ENCODE peak calls at places on chromosomes 2 and 18, in five cellular contexts. L is Jurkat, Clone E6-1; C is right lobe of liver; K is skeletal muscle cell; I is fibroblast of pulmonary artery. F is an unnamed sample.

GRCh38 chr2:240786871-240787311 is 33.1 kb downstream of the KIF1A start:
- DNase-seq in L (no peak), C (no peak), K (no peak), I (no peak), F (no peak)

GRCh38 chr2:165305391-165306096 is 66.3 kb downstream of the SCN2A start:
- DNase-seq in K (no peak), I (peak), C (no peak), L (no peak), F (no peak)

GRCh38 chr2:131030478-131030971 is 62.7 kb downstream of the FAM168B start:
- DNase-seq in K (no peak), C (no peak), L (no peak), I (no peak), F (no peak)

GRCh38 chr18:23743733-23744333 is 54.6 kb downstream of the LAMA3 start:
- DNase-seq in K (no peak), C (no peak), L (no peak), I (no peak), F (no peak)

GRCh38 chr2:105934467-105934866 is 189.8 kb downstream of the NCK2 start:
- DNase-seq in L (peak), C (no peak), I (no peak), K (no peak), F (no peak)

GRCh38 chr2:208083807-208084206 is 40.5 kb downstream of the CRYGD start:
- DNase-seq in K (no peak), I (no peak), C (no peak), L (no peak), F (no peak)

GRCh38 chr18:67525328-67526110 is 9.0 kb upstream of the DSEL start:
- DNase-seq in C (peak), L (no peak), I (peak), K (peak), F (peak)

GRCh38 chr18:62505669-62506494 is 16.9 kb upstream of the ZCCHC2 start:
- DNase-seq in I (peak), K (no peak), L (no peak), C (no peak), F (no peak)

GRCh38 chr18:3245853-3246635 is 1.6 kb upstream of the MYL12A start:
- DNase-seq in C (peak), L (peak), I (peak), K (peak), F (no peak)

GRCh38 chr18:45168883-45169585 is 446.2 kb upstream of the SLC14A2 start:
- DNase-seq in L (no peak), K (peak), C (no peak), I (peak), F (no peak)

GRCh38 chr2:20637147-20637546 is 13.8 kb downstream of the HS1BP3 start:
- DNase-seq in L (no peak), K (no peak), C (no peak), I (no peak), F (no peak)

GRCh38 chr2:69926849-69927515 is 12.1 kb downstream of the MXD1 start:
- DNase-seq in C (no peak), L (no peak), K (peak), I (peak), F (no peak)

DNA sequence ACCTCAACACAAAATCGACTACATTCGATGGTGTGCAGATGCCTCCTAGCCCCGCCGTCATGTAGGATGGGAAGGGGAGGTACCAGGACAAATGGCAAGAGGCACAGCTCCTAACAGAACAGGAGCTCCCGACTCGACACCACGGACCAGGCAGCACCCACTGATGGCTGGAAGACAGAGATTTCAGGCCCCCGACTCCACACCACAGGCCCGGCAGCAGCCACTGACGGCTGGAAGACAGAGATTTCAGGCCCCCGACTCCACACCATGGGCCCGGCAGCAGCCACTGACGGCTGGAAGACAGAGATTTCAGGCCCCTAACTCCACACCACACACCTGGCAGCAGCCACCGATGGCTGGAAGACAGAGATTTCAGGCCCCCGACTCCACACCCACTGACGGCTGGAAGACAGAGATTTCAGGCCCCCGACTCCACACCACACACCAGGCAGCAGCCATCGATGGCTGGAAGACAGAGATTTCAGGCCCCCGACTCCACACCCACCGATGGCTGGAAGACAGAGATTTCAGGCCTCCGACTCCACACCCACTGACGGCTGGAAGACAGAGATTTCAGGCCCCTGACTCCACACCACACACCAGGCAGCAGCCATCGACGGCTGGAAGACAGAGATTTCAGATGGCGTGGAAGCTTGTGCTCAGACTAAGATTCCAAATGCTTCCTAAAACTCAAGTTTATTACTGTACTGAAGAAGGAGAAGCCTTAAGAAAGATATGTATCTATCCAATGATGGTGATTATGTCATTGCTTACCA is 135.5 kb downstream of the EIPR1 start:
- DNase-seq in L (no peak), K (no peak), C (no peak), I (no peak), F (no peak)
- H3K4me3 ChIP-seq in L (no peak), K (no peak), C (no peak), I (no peak), F (no peak)

DNA sequence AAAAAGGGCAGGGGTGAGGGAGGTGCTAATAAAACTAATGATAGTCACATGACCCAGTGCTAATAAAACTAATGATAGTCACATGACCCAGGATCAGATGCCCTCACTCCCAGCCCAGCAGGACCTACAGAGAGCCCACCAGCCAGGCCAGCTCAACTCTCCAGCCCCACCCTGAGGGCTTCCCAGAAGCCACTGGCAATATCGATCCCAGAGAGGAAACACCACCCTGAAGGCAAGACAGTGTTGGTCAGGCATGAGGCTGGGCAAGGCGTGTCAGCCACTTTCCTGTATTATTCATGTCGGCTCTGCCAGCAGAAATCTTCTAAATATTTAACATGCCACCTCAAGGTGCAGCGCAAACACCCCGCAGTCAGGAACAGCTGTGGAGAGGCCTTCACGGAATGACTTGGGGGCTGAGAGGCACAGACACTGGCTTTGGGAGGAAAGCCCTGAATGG is 1.5 kb downstream of the REEP1 start:
- DNase-seq in L (no peak), C (peak), K (no peak), I (no peak), F (no peak)
- H3K4me3 ChIP-seq in L (no peak), C (no peak), K (no peak), I (no peak), F (no peak)

GRCh38 chr2:10028407-10028987 is 14.9 kb upstream of the KLF11 start:
- DNase-seq in I (no peak), L (no peak), K (no peak), C (no peak), F (no peak)

GRCh38 chr2:10028988-10029874 is 14.1 kb upstream of the KLF11 start:
- DNase-seq in L (no peak), C (peak), K (no peak), I (no peak), F (no peak)

GRCh38 chr2:10030311-10030736 is 13.0 kb upstream of the KLF11 start:
- DNase-seq in C (no peak), L (no peak), K (no peak), I (no peak), F (no peak)

GRCh38 chr2:10027931-10028330 is 15.4 kb upstream of the KLF11 start:
- DNase-seq in K (no peak), L (no peak), C (no peak), I (no peak), F (no peak)

DNA sequence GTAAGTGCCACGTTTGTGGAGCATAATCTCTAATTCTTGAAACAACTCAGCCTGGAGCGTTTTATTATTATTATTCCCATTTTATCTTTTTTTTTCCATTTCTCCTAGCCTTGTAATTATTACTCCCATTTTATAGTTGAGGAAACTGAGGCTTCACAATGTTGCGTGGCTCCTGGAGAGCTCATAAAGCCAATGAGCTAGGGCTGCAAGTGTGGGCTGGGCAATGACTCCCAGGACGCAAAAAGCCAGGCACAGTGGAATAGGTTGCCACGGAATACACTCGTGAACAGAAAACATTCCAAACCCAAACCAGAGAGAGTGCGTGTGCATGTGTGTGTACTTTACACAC is 13.5 kb upstream of the KLF11 start:
- DNase-seq in L (no peak), C (no peak), K (no peak), I (no peak), F (no peak)
- H3K4me3 ChIP-seq in L (no peak), C (no peak), K (no peak), I (no peak), F (no peak)

GRCh38 chr2:231666171-231667095 is 41.9 kb upstream of the PTMA start:
- DNase-seq in K (peak), L (no peak), C (peak), I (peak), F (no peak)

GRCh38 chr2:231667096-231667427 is 41.3 kb upstream of the PTMA start:
- DNase-seq in K (no peak), C (no peak), I (no peak), L (no peak), F (no peak)

GRCh38 chr2:231668981-231669380 is 39.3 kb upstream of the PTMA start:
- DNase-seq in L (no peak), C (no peak), K (no peak), I (no peak), F (no peak)

GRCh38 chr2:231665208-231665921 is 43.0 kb upstream of the PTMA start:
- DNase-seq in I (no peak), K (no peak), C (no peak), L (no peak), F (no peak)

GRCh38 chr2:231667497-231667896 is 40.8 kb upstream of the PTMA start:
- DNase-seq in I (no peak), C (no peak), K (no peak), L (no peak), F (no peak)
- H3K4me3 ChIP-seq in I (no peak), C (no peak), K (no peak), L (no peak), F (no peak)

DNA sequence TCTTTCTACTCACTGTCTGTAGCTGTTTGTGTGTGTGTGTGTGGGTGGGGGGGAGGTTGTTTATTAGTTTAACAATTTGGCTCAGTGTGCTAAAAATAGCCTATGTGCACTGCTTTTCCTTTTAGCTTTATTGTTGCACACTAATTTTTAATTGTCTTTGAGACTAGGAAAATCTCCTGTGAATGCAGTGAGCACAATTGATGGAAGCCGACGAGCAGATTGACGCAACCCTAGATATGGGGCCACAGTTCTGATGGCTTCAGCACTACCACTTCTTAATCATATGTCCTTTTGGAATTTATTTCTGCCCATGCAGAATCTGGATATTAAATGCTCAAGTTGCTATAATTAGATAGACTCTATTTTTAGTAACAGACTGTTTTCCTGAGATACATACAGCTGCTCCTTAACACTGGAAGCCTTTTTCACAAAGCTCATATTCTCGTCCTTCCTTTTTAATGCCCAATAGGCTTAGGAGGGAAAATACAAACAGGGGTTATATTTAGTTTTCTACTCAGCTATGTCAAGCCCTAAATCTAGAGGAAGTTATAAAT is 109.1 kb downstream of the IRS1 start:
- DNase-seq in K (no peak), C (no peak), L (no peak), I (no peak), F (no peak)
- H3K4me3 ChIP-seq in K (no peak), C (no peak), L (no peak), I (no peak), F (no peak)

GRCh38 chr18:24983566-24983965 is 368.4 kb downstream of the ZNF521 start:
- DNase-seq in K (no peak), I (no peak), C (no peak), L (no peak), F (no peak)

GRCh38 chr18:24986611-24987270 is 365.2 kb downstream of the ZNF521 start:
- DNase-seq in L (no peak), K (no peak), C (no peak), I (no peak), F (no peak)

GRCh38 chr18:24987933-24988840 is 363.8 kb downstream of the ZNF521 start:
- DNase-seq in I (no peak), C (no peak), L (no peak), K (no peak), F (no peak)

GRCh38 chr18:24987271-24987932 is 364.6 kb downstream of the ZNF521 start:
- DNase-seq in I (no peak), L (no peak), C (no peak), K (peak), F (no peak)

GRCh38 chr18:24985616-24986015 is 366.4 kb downstream of the ZNF521 start:
- DNase-seq in I (no peak), K (no peak), C (no peak), L (no peak), F (no peak)
- H3K4me3 ChIP-seq in I (no peak), K (no peak), C (no peak), L (no peak), F (no peak)

GRCh38 chr18:70046796-70047195 is 99.1 kb upstream of the CD226 start:
- DNase-seq in C (no peak), I (no peak), L (no peak), K (no peak), F (no peak)
- H3K4me3 ChIP-seq in C (no peak), I (no peak), L (no peak), K (no peak), F (no peak)

GRCh38 chr2:43269074-43269572 is 42.7 kb upstream of the ZFP36L2 start:
- DNase-seq in L (no peak), C (peak), I (peak), K (peak), F (peak)

GRCh38 chr2:43270930-43271615 is 44.7 kb upstream of the ZFP36L2 start:
- DNase-seq in C (no peak), L (no peak), I (no peak), K (no peak), F (no peak)

GRCh38 chr2:43270461-43270860 is 44.1 kb upstream of the ZFP36L2 start:
- DNase-seq in L (no peak), K (no peak), C (no peak), I (no peak), F (no peak)

GRCh38 chr2:43268066-43268971 is 41.9 kb upstream of the ZFP36L2 start:
- DNase-seq in L (no peak), C (no peak), I (no peak), K (no peak), F (no peak)

DNA sequence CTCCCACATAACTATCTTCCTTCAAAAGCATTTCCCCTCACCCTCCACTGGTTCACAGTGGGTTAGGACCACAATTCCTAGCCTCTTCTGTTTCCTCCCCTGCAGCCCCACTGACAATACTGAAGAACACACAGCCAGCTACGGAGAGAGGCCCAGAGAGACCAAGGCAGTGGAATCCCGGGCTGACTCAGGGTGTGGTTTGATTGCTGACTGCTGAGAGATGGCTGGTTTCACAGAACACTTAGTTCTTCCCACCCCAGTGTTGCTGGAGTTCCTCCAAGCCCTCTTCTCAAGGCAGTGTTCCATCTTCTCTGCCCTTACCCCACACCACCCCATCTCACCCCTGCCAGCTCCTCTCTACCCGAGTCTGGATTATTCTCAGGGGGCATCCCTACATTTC is 43.3 kb upstream of the ZFP36L2 start:
- DNase-seq in L (no peak), K (peak), I (peak), C (no peak), F (peak)
- H3K4me3 ChIP-seq in L (no peak), K (no peak), I (no peak), C (no peak), F (no peak)